ENCODE peak calls at places on chromosomes 13 and 19, in eight cellular contexts. Q, A, G, L, I, M, J and Z are unnamed samples.

GRCh38 chr19:50817941-50818858 is 5.4 kb downstream of the KLK1 start:
- DNase-seq in L (no peak), M (peak), J (no peak), G (no peak), A (peak), I (peak), Q (peak), Z (no peak)

GRCh38 chr13:76667551-76667950 is 218.7 kb downstream of the KCTD12 start:
- DNase-seq in G (peak), Q (no peak), I (no peak), J (peak), L (peak), A (no peak), M (peak), Z (no peak)

GRCh38 chr19:19742773-19743172 is 9.9 kb upstream of the ZNF14 start:
- DNase-seq in A (no peak), M (no peak), I (no peak), G (no peak), L (no peak), Q (no peak), J (no peak), Z (no peak)

GRCh38 chr19:31269425-31270127 is 79.7 kb downstream of the TSHZ3 start:
- DNase-seq in A (no peak), G (no peak), M (no peak), J (no peak), L (no peak), I (no peak), Q (no peak), Z (no peak)

GRCh38 chr13:41985788-41986508 is 25.0 kb upstream of the VWA8 start:
- DNase-seq in M (no peak), A (no peak), I (no peak), G (no peak), Q (peak), J (no peak), L (no peak), Z (no peak)

GRCh38 chr19:54001496-54001895 is 10.1 kb downstream of the CACNG6 start:
- DNase-seq in Q (no peak), M (no peak), L (no peak), I (no peak), J (no peak), G (no peak), A (no peak), Z (no peak)

GRCh38 chr19:15396436-15396835 is 16.8 kb upstream of the AKAP8 start:
- DNase-seq in I (no peak), J (no peak), A (no peak), L (no peak), M (no peak), Q (no peak), G (no peak), Z (no peak)

GRCh38 chr13:23692816-23693215 is 122.6 kb downstream of the TNFRSF19 start:
- DNase-seq in L (no peak), M (no peak), I (no peak), A (no peak), Q (no peak), G (no peak), J (no peak), Z (no peak)

GRCh38 chr13:90272356-90272755 is 1075.1 kb upstream of the MIR17HG start:
- DNase-seq in L (no peak), A (no peak), G (no peak), J (no peak), Q (no peak), M (no peak), I (no peak), Z (no peak)

GRCh38 chr19:35224681-35225604 is 3.6 kb downstream of the FAM187B start:
- DNase-seq in Q (no peak), A (no peak), J (no peak), I (peak), M (no peak), L (no peak), G (no peak), Z (no peak)